ENCODE peak calls at places on chromosomes 5 and 9, in seven cellular contexts. V is tibial artery, E is mammary epithelial cell, Z is GM06990, K is adrenal gland, X is vagina, D is lung. M is an unnamed sample.
A peak's percentile ranks its signal among the peaks of the same experiment; 100 is the strongest.

GRCh38 chr5:76104027-76104426 is 20.8 kb downstream of the SV2C start:
- DNase-seq in K (peak; percentile 28), D (no peak), X (no peak), V (no peak), Z (no peak), E (peak; percentile 25), M (peak; percentile 17)

GRCh38 chr9:74951725-74952151 is 974 bp downstream of the C9orf40 start:
- DNase-seq in K (peak; percentile 21), E (peak; percentile 35), V (peak; percentile 73), Z (peak; percentile 74), D (peak; percentile 48), X (no peak), M (peak; percentile 17)

GRCh38 chr5:78804995-78805394 is 156.4 kb upstream of the LHFPL2 start:
- DNase-seq in Z (no peak), X (no peak), D (no peak), K (no peak), V (no peak), E (no peak), M (no peak)

GRCh38 chr5:141514330-141515111 is 25.6 kb downstream of the PCDHGC5 start:
- DNase-seq in K (no peak), X (no peak), D (no peak), V (no peak), Z (no peak), E (peak; percentile 97), M (peak; percentile 97)

GRCh38 chr9:126915281-126915816 is 767 bp downstream of the RALGPS1 start:
- DNase-seq in X (no peak), D (peak; percentile 75), E (peak; percentile 18), K (peak; percentile 17), V (peak; percentile 69), Z (peak; percentile 26), M (no peak)

GRCh38 chr5:177099422-177100093 is 12.8 kb downstream of the FGFR4 start:
- DNase-seq in E (no peak), Z (no peak), V (no peak), X (no peak), D (no peak), K (no peak), M (no peak)

GRCh38 chr5:134227259-134227658 is 1.4 kb upstream of the PPP2CA start:
- DNase-seq in X (peak; percentile 90), Z (no peak), V (no peak), D (no peak), E (peak; percentile 36), K (peak; percentile 18), M (peak; percentile 43)

GRCh38 chr5:138955013-138955660 is 80.0 kb upstream of the LRRTM2 start:
- DNase-seq in V (no peak), K (peak; percentile 61), X (no peak), E (no peak), D (no peak), Z (no peak), M (no peak)

GRCh38 chr5:126338516-126339153 is 84.6 kb upstream of the GRAMD2B start:
- DNase-seq in D (no peak), Z (no peak), K (no peak), X (no peak), V (no peak), E (no peak), M (no peak)

GRCh38 chr9:21927752-21928151 is 66.4 kb downstream of the CDKN2A start:
- DNase-seq in D (no peak), X (no peak), Z (no peak), E (no peak), K (no peak), V (no peak), M (no peak)

GRCh38 chr9:81397735-81398381 is 291.5 kb downstream of the TLE1 start:
- DNase-seq in V (no peak), D (no peak), K (no peak), X (no peak), E (no peak), Z (no peak), M (no peak)

GRCh38 chr5:135174315-135175096 is 140.5 kb upstream of the PITX1 start:
- DNase-seq in K (no peak), D (no peak), E (no peak), Z (no peak), V (no peak), X (no peak), M (no peak)

GRCh38 chr5:141001854-141002666 is 35.8 kb downstream of the PCDHAC2 start:
- DNase-seq in Z (no peak), E (peak; percentile 52), X (no peak), D (peak; percentile 36), V (no peak), K (peak; percentile 14), M (peak; percentile 55)

GRCh38 chr5:169160405-169160901 is 140.5 kb downstream of the SLIT3 start:
- DNase-seq in Z (no peak), X (no peak), V (peak; percentile 82), E (peak; percentile 61), D (no peak), K (no peak), M (peak; percentile 12)

GRCh38 chr5:53071738-53072137 is 37.8 kb downstream of the MOCS2 start:
- DNase-seq in D (no peak), V (no peak), K (peak; percentile 43), Z (no peak), X (no peak), E (no peak), M (no peak)

GRCh38 chr5:61251874-61252642 is 80.0 kb upstream of the ZSWIM6 start:
- DNase-seq in X (no peak), V (no peak), Z (no peak), E (no peak), D (no peak), K (no peak), M (no peak)

GRCh38 chr5:170758481-170758880 is 25.0 kb upstream of the GABRP start:
- DNase-seq in X (no peak), Z (no peak), D (no peak), V (no peak), E (no peak), K (no peak), M (no peak)
- TF ChIP-seq CTCF in X (no peak), Z (no peak), D (no peak), V (no peak), E (no peak), K (no peak), M (no peak)

DNA sequence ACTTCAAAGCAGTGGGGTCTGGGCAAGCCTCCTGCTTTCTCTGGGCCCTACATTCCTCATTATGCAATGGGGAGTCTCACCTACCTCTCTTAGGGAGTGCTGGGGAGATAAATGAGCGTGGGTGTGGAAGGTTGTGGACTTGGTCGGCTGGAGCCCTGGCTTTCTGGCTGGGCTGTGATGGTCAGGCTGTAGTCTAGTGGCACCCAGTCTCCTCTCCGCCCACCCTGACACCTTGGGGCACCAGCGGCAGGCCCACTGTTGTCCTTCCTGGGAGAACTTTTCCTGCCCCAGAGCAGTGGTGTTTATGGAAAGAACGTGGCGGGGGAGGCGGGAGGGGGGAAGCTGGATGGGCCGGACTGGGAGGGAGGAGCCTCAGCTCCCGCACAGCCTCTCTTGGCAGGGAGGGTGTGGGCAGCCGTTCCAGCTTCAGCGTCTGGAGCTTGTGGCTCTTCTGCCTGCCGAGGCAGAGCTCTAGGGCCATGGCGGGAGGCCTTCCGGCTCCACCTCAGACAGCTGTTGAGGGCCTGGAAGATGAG is 4.1 kb downstream of the PTGS1 start:
- DNase-seq in D (no peak), X (no peak), K (peak; percentile 49), V (peak; percentile 89), Z (no peak), E (no peak), M (peak; percentile 51)
- H3K27me3 ChIP-seq in D (no peaks in the 10 kb centered on the region), X (no peaks in the 10 kb centered on the region), K (no peaks in the 10 kb centered on the region), V (no peaks in the 10 kb centered on the region), Z (no peaks in the 10 kb centered on the region), E (no peaks in the 10 kb centered on the region), M (no peaks in the 10 kb centered on the region)

GRCh38 chr9:129571298-129572051 is 49.4 kb downstream of the C9orf50 start:
- DNase-seq in V (no peak), K (peak; percentile 77), D (no peak), X (no peak), Z (no peak), E (no peak), M (no peak)

GRCh38 chr9:129570450-129571297 is 50.2 kb downstream of the C9orf50 start:
- DNase-seq in D (peak; percentile 46), K (peak; percentile 81), X (no peak), V (peak; percentile 89), Z (no peak), E (peak; percentile 53), M (peak; percentile 83)

GRCh38 chr9:129567842-129568559 is 52.9 kb downstream of the C9orf50 start:
- DNase-seq in Z (no peak), K (peak; percentile 86), E (no peak), V (peak; percentile 88), X (no peak), D (peak; percentile 51), M (peak; percentile 39)

GRCh38 chr9:129568560-129569505 is 52.1 kb downstream of the C9orf50 start:
- DNase-seq in K (peak; percentile 62), E (no peak), D (no peak), V (peak; percentile 80), Z (no peak), X (no peak), M (no peak)

GRCh38 chr9:129569506-129570449 is 51.1 kb downstream of the C9orf50 start:
- DNase-seq in K (peak; percentile 39), X (no peak), D (no peak), V (no peak), Z (no peak), E (no peak), M (no peak)
- TF ChIP-seq CTCF in K (peak; percentile 39), X (no peak), D (peak; percentile 8), V (peak; percentile 45), Z (peak; percentile 22), E (peak; percentile 11), M (peak; percentile 37)

GRCh38 chr9:93057703-93058356 is 671 bp upstream of the SUSD3 start:
- DNase-seq in V (no peak), X (no peak), K (no peak), Z (no peak), E (no peak), D (no peak), M (no peak)
- H3K27me3 ChIP-seq in V (no peaks in the 10 kb centered on the region), X (no peaks in the 10 kb centered on the region), K (no peaks in the 10 kb centered on the region), Z (no peaks in the 10 kb centered on the region), E (no peaks in the 10 kb centered on the region), D (no peaks in the 10 kb centered on the region), M (peaks cover 2% of the 10 kb centered on the region)

GRCh38 chr9:9912459-9912858 is 700.3 kb downstream of the PTPRD start:
- DNase-seq in E (no peak), Z (no peak), V (no peak), X (no peak), K (no peak), D (no peak), M (peak; percentile 15)
- TF ChIP-seq CTCF in E (peak; percentile 54), Z (peak; percentile 39), V (no peak), X (no peak), K (no peak), D (no peak), M (peak; percentile 31)

GRCh38 chr9:132128191-132128590 is 33.7 kb upstream of the NTNG2 start:
- DNase-seq in D (no peak), V (no peak), Z (no peak), X (no peak), K (no peak), E (no peak), M (no peak)
- H3K27me3 ChIP-seq in D (no peaks in the 10 kb centered on the region), V (no peaks in the 10 kb centered on the region), Z (peaks cover 1% of the 10 kb centered on the region), X (no peaks in the 10 kb centered on the region), K (peaks cover 30% of the 10 kb centered on the region), E (no peaks in the 10 kb centered on the region), M (peaks cover 7% of the 10 kb centered on the region)

GRCh38 chr9:120729796-120730195 is 15.5 kb upstream of the MEGF9 start:
- DNase-seq in K (no peak), D (no peak), X (no peak), Z (no peak), V (no peak), E (no peak), M (no peak)
- TF ChIP-seq CTCF in K (no peak), D (no peak), X (no peak), Z (peak; percentile 54), V (no peak), E (no peak), M (no peak)